ENCODE peak calls at places on chromosome 20, in seven cellular contexts. T is stimulated activated CD8-positive, alpha-beta memory T cell treated with anti-CD3 and anti-CD28 coated beads, Interleukin-4, amount 100 ng/mL, for 48 hours; C is mucosa of gallbladder; X is fibroblast of mammary gland; K is adrenal gland; G is GM19239; Q is amniotic stem cell. S is an unnamed sample.

GRCh38 chr20:63483834-63484233 is 11.4 kb upstream of the KCNQ2 start:
- DNase-seq in T (no peak), C (no peak), X (no peak), K (no peak), G (no peak), Q (no peak), S (peak; percentile 71)

GRCh38 chr20:41172296-41173140 is 35.2 kb downstream of the PLCG1 start:
- DNase-seq in T (peak; percentile 24), C (no peak), X (peak; percentile 27), K (peak; percentile 18), G (no peak), Q (no peak), S (peak; percentile 33)

GRCh38 chr20:49595811-49596545 is 28.0 kb upstream of the PTGIS start:
- DNase-seq in T (peak; percentile 92), C (no peak), X (peak; percentile 73), K (no peak), G (no peak), Q (no peak), S (no peak)

GRCh38 chr20:52924411-52925271 is 47.5 kb upstream of the TSHZ2 start:
- DNase-seq in T (no peak), C (no peak), X (peak; percentile 54), K (no peak), G (no peak), Q (no peak), S (no peak)

GRCh38 chr20:56400001-56400640 is 7.7 kb downstream of the CSTF1 start:
- DNase-seq in T (peak; percentile 76), C (peak; percentile 63), X (peak; percentile 84), K (peak; percentile 46), G (no peak), Q (peak; percentile 43), S (no peak)

GRCh38 chr20:2751868-2752630 is 48.4 kb downstream of the CPXM1 start:
- DNase-seq in T (peak; percentile 63), C (no peak), X (no peak), K (peak; percentile 23), G (peak; percentile 56), Q (no peak), S (no peak)

GRCh38 chr20:62644802-62645496 is 2.6 kb downstream of the SLCO4A1 start:
- DNase-seq in T (no peak), C (no peak), X (no peak), K (no peak), G (no peak), Q (no peak), S (no peak)

GRCh38 chr20:35171438-35171752 is 477 bp upstream of the PROCR start:
- DNase-seq in T (no peak), C (no peak), X (no peak), K (no peak), G (no peak), Q (no peak), S (no peak)

GRCh38 chr20:37670426-37670825 is 23.4 kb upstream of the CTNNBL1 start:
- DNase-seq in T (no peak), C (no peak), X (no peak), K (peak; percentile 29), G (no peak), Q (no peak), S (no peak)

GRCh38 chr20:34526466-34526865 is 10.2 kb downstream of the DYNLRB1 start:
- DNase-seq in T (no peak), C (no peak), X (no peak), K (no peak), G (no peak), Q (no peak), S (no peak)

GRCh38 chr20:63062188-63063140 is 55.7 kb upstream of the BHLHE23 start:
- DNase-seq in T (no peak), C (no peak), X (no peak), K (no peak), G (no peak), Q (no peak), S (no peak)

GRCh38 chr20:30963591-30963990 is 293.9 kb upstream of the DEFB115 start:
- DNase-seq in T (no peak), C (no peak), X (no peak), K (no peak), G (no peak), Q (no peak), S (no peak)

GRCh38 chr20:21396045-21396893 is 1.1 kb downstream of the NKX2-4 start:
- DNase-seq in T (no peak), C (no peak), X (no peak), K (no peak), G (no peak), Q (no peak), S (no peak)

GRCh38 chr20:20276806-20277530 is 90.9 kb upstream of the INSM1 start:
- DNase-seq in T (no peak), C (no peak), X (no peak), K (no peak), G (no peak), Q (no peak), S (no peak)

GRCh38 chr20:41362748-41363140 is 3.9 kb downstream of the EMILIN3 start:
- DNase-seq in T (no peak), C (no peak), X (no peak), K (no peak), G (no peak), Q (no peak), S (no peak)

GRCh38 chr20:62873280-62873679 is 11.7 kb upstream of the TCFL5 start:
- DNase-seq in T (no peak), C (no peak), X (no peak), K (no peak), G (no peak), Q (no peak), S (no peak)

GRCh38 chr20:1965520-1966278 is 28.2 kb downstream of the PDYN start:
- DNase-seq in T (peak; percentile 93), C (peak; percentile 57), X (peak; percentile 63), K (peak; percentile 71), G (peak; percentile 58), Q (no peak), S (peak; percentile 87)

GRCh38 chr20:32336918-32337347 is 21.2 kb upstream of the ASXL1 start:
- DNase-seq in T (no peak), C (no peak), X (peak; percentile 60), K (no peak), G (no peak), Q (no peak), S (no peak)

GRCh38 chr20:45832619-45833018 is 980 bp upstream of the SNX21 start:
- DNase-seq in T (no peak), C (no peak), X (no peak), K (no peak), G (no peak), Q (no peak), S (no peak)

GRCh38 chr20:56952258-56952929 is 314.0 kb downstream of the BMP7 start:
- DNase-seq in T (no peak), C (no peak), X (no peak), K (no peak), G (no peak), Q (no peak), S (no peak)

GRCh38 chr20:36052117-36052513 is 83.7 kb downstream of the CNBD2 start:
- DNase-seq in T (no peak), C (no peak), X (no peak), K (no peak), G (no peak), Q (no peak), S (no peak)